ENCODE peak calls at places on chromosomes 13 and 19, in ten cellular contexts. One of them, this sample, is unnamed.

GRCh38 chr13:32537580-32538233 is 888 bp downstream of the N4BP2L2 start:
- DNase-seq in M059J: no peak
- DNase-seq in kidney epithelial cell: no peak
- DNase-seq in amygdala: no peak
- DNase-seq in stimulated activated CD8-positive, alpha-beta memory T cell treated with anti-CD3 and anti-CD28 coated beads, Interleukin-15, amount 100 ng/mL, for 4 hours: peak; percentile 2
- DNase-seq in GM20000: no peak
- DNase-seq in astrocyte of the spinal cord: peak; percentile 8
- DNase-seq in ecto neural progenitor cell: peak; percentile 61
- DNase-seq in DMS79 treated with DMSO at 0.1 percent for 48 hours: no peak
- DNase-seq in AG08396: no peak
- DNase-seq in this sample: no peak

GRCh38 chr13:110137677-110138008 is 169.3 kb downstream of the COL4A1 start:
- DNase-seq in kidney epithelial cell: peak; percentile 26
- DNase-seq in M059J: no peak
- DNase-seq in DMS79 treated with DMSO at 0.1 percent for 48 hours: peak; percentile 88
- DNase-seq in ecto neural progenitor cell: peak; percentile 40
- DNase-seq in astrocyte of the spinal cord: no peak
- DNase-seq in stimulated activated CD8-positive, alpha-beta memory T cell treated with anti-CD3 and anti-CD28 coated beads, Interleukin-15, amount 100 ng/mL, for 4 hours: peak; percentile 5
- DNase-seq in AG08396: no peak
- DNase-seq in amygdala: no peak
- DNase-seq in GM20000: peak; percentile 80
- DNase-seq in this sample: no peak

GRCh38 chr19:17931532-17932191 is 1.2 kb upstream of the CCDC124 start:
- DNase-seq in M059J: no peak
- DNase-seq in GM20000: peak; percentile 23
- DNase-seq in kidney epithelial cell: no peak
- DNase-seq in ecto neural progenitor cell: peak; percentile 70
- DNase-seq in amygdala: no peak
- DNase-seq in astrocyte of the spinal cord: no peak
- DNase-seq in DMS79 treated with DMSO at 0.1 percent for 48 hours: peak; percentile 54
- DNase-seq in AG08396: no peak
- DNase-seq in stimulated activated CD8-positive, alpha-beta memory T cell treated with anti-CD3 and anti-CD28 coated beads, Interleukin-15, amount 100 ng/mL, for 4 hours: no peak
- DNase-seq in this sample: no peak

GRCh38 chr19:13002389-13002898 is 7.2 kb downstream of the NFIX start:
- DNase-seq in AG08396: no peak
- DNase-seq in DMS79 treated with DMSO at 0.1 percent for 48 hours: no peak
- DNase-seq in GM20000: no peak
- DNase-seq in ecto neural progenitor cell: no peak
- DNase-seq in amygdala: peak; percentile 79
- DNase-seq in kidney epithelial cell: no peak
- DNase-seq in astrocyte of the spinal cord: no peak
- DNase-seq in stimulated activated CD8-positive, alpha-beta memory T cell treated with anti-CD3 and anti-CD28 coated beads, Interleukin-15, amount 100 ng/mL, for 4 hours: no peak
- DNase-seq in M059J: no peak
- DNase-seq in this sample: no peak

GRCh38 chr19:31214997-31215396 is 134.2 kb downstream of the TSHZ3 start:
- DNase-seq in M059J: no peak
- DNase-seq in kidney epithelial cell: no peak
- DNase-seq in stimulated activated CD8-positive, alpha-beta memory T cell treated with anti-CD3 and anti-CD28 coated beads, Interleukin-15, amount 100 ng/mL, for 4 hours: no peak
- DNase-seq in DMS79 treated with DMSO at 0.1 percent for 48 hours: no peak
- DNase-seq in GM20000: no peak
- DNase-seq in astrocyte of the spinal cord: peak; percentile 36
- DNase-seq in amygdala: no peak
- DNase-seq in AG08396: no peak
- DNase-seq in ecto neural progenitor cell: no peak
- DNase-seq in this sample: no peak

GRCh38 chr13:22402682-22403081 is 731.8 kb downstream of the FGF9 start:
- DNase-seq in GM20000: no peak
- DNase-seq in DMS79 treated with DMSO at 0.1 percent for 48 hours: no peak
- DNase-seq in kidney epithelial cell: no peak
- DNase-seq in AG08396: no peak
- DNase-seq in ecto neural progenitor cell: no peak
- DNase-seq in M059J: no peak
- DNase-seq in stimulated activated CD8-positive, alpha-beta memory T cell treated with anti-CD3 and anti-CD28 coated beads, Interleukin-15, amount 100 ng/mL, for 4 hours: no peak
- DNase-seq in astrocyte of the spinal cord: no peak
- DNase-seq in amygdala: no peak
- DNase-seq in this sample: no peak

GRCh38 chr19:40210919-40211318 is 7.3 kb downstream of the TTC9B start:
- DNase-seq in M059J: no peak
- DNase-seq in GM20000: no peak
- DNase-seq in ecto neural progenitor cell: no peak
- DNase-seq in astrocyte of the spinal cord: no peak
- DNase-seq in AG08396: no peak
- DNase-seq in stimulated activated CD8-positive, alpha-beta memory T cell treated with anti-CD3 and anti-CD28 coated beads, Interleukin-15, amount 100 ng/mL, for 4 hours: no peak
- DNase-seq in amygdala: no peak
- DNase-seq in kidney epithelial cell: no peak
- DNase-seq in DMS79 treated with DMSO at 0.1 percent for 48 hours: no peak
- DNase-seq in this sample: no peak

GRCh38 chr19:46426506-46427162 is 2.1 kb downstream of the PNMA8C start:
- DNase-seq in DMS79 treated with DMSO at 0.1 percent for 48 hours: peak; percentile 91
- DNase-seq in AG08396: peak; percentile 94
- DNase-seq in stimulated activated CD8-positive, alpha-beta memory T cell treated with anti-CD3 and anti-CD28 coated beads, Interleukin-15, amount 100 ng/mL, for 4 hours: no peak
- DNase-seq in GM20000: peak; percentile 66
- DNase-seq in astrocyte of the spinal cord: peak; percentile 73
- DNase-seq in amygdala: peak; percentile 65
- DNase-seq in M059J: peak; percentile 55
- DNase-seq in ecto neural progenitor cell: peak; percentile 93
- DNase-seq in kidney epithelial cell: no peak
- DNase-seq in this sample: no peak

GRCh38 chr13:46211521-46212351 is at the start of gene LRRC63:
- DNase-seq in AG08396: peak; percentile 60
- DNase-seq in amygdala: peak; percentile 45
- DNase-seq in astrocyte of the spinal cord: peak; percentile 44
- DNase-seq in stimulated activated CD8-positive, alpha-beta memory T cell treated with anti-CD3 and anti-CD28 coated beads, Interleukin-15, amount 100 ng/mL, for 4 hours: peak; percentile 68
- DNase-seq in kidney epithelial cell: no peak
- DNase-seq in GM20000: peak; percentile 85
- DNase-seq in DMS79 treated with DMSO at 0.1 percent for 48 hours: peak; percentile 64
- DNase-seq in M059J: peak; percentile 55
- DNase-seq in ecto neural progenitor cell: peak; percentile 85
- DNase-seq in this sample: peak; percentile 55

GRCh38 chr13:99909836-99910619 is 61.5 kb downstream of the ZIC5 start:
- DNase-seq in astrocyte of the spinal cord: no peak
- DNase-seq in amygdala: no peak
- DNase-seq in DMS79 treated with DMSO at 0.1 percent for 48 hours: peak; percentile 28
- DNase-seq in stimulated activated CD8-positive, alpha-beta memory T cell treated with anti-CD3 and anti-CD28 coated beads, Interleukin-15, amount 100 ng/mL, for 4 hours: no peak
- DNase-seq in kidney epithelial cell: no peak
- DNase-seq in ecto neural progenitor cell: no peak
- DNase-seq in GM20000: no peak
- DNase-seq in AG08396: no peak
- DNase-seq in M059J: peak; percentile 26
- DNase-seq in this sample: no peak

GRCh38 chr19:10433131-10433536 is 12.8 kb downstream of the PDE4A start:
- DNase-seq in DMS79 treated with DMSO at 0.1 percent for 48 hours: no peak
- DNase-seq in amygdala: no peak
- DNase-seq in M059J: peak; percentile 22
- DNase-seq in GM20000: peak; percentile 3
- DNase-seq in stimulated activated CD8-positive, alpha-beta memory T cell treated with anti-CD3 and anti-CD28 coated beads, Interleukin-15, amount 100 ng/mL, for 4 hours: no peak
- DNase-seq in ecto neural progenitor cell: no peak
- DNase-seq in AG08396: no peak
- DNase-seq in kidney epithelial cell: no peak
- DNase-seq in astrocyte of the spinal cord: no peak
- DNase-seq in this sample: no peak

GRCh38 chr13:93614776-93615175 is 388.2 kb downstream of the GPC6 start:
- DNase-seq in AG08396: no peak
- DNase-seq in DMS79 treated with DMSO at 0.1 percent for 48 hours: no peak
- DNase-seq in ecto neural progenitor cell: no peak
- DNase-seq in GM20000: no peak
- DNase-seq in astrocyte of the spinal cord: no peak
- DNase-seq in stimulated activated CD8-positive, alpha-beta memory T cell treated with anti-CD3 and anti-CD28 coated beads, Interleukin-15, amount 100 ng/mL, for 4 hours: no peak
- DNase-seq in M059J: no peak
- DNase-seq in kidney epithelial cell: no peak
- DNase-seq in amygdala: no peak
- DNase-seq in this sample: no peak